ENCODE peak calls at places on chromosomes 12 and 14, in six cellular contexts. One of them, this sample, is unnamed.

GRCh38 chr14:23025181-23025788 is 9.4 kb downstream of the PSMB5 start:
- DNase-seq in cardiac muscle cell: no peak
- DNase-seq in thoracic aorta: no peak
- DNase-seq in upper lobe of right lung: no peak
- DNase-seq in pancreas: no peak
- DNase-seq in fibroblast of lung: no peak
- DNase-seq in this sample: peak; percentile 98

GRCh38 chr14:99603471-99603933 is 505 bp downstream of the CCDC85C start:
- DNase-seq in thoracic aorta: no peak
- DNase-seq in cardiac muscle cell: peak; percentile 57
- DNase-seq in pancreas: peak; percentile 76
- DNase-seq in fibroblast of lung: peak; percentile 68
- DNase-seq in upper lobe of right lung: peak; percentile 75
- DNase-seq in this sample: peak; percentile 58

GRCh38 chr12:64679487-64679983 is 69.2 kb downstream of the RASSF3 start:
- DNase-seq in pancreas: no peak
- DNase-seq in thoracic aorta: peak; percentile 82
- DNase-seq in upper lobe of right lung: peak; percentile 71
- DNase-seq in fibroblast of lung: peak; percentile 82
- DNase-seq in cardiac muscle cell: no peak
- DNase-seq in this sample: peak; percentile 89

GRCh38 chr14:72457641-72458040 is 436.3 kb downstream of the DPF3 start:
- DNase-seq in upper lobe of right lung: no peak
- DNase-seq in pancreas: no peak
- DNase-seq in thoracic aorta: no peak
- DNase-seq in cardiac muscle cell: no peak
- DNase-seq in fibroblast of lung: peak; percentile 91
- DNase-seq in this sample: no peak

GRCh38 chr12:64801381-64801780 is 23.1 kb upstream of the TBC1D30 start:
- DNase-seq in thoracic aorta: no peak
- DNase-seq in pancreas: no peak
- DNase-seq in cardiac muscle cell: no peak
- DNase-seq in upper lobe of right lung: no peak
- DNase-seq in fibroblast of lung: no peak
- DNase-seq in this sample: peak; percentile 33

GRCh38 chr12:91189526-91189925 is 6.9 kb upstream of the DCN start:
- DNase-seq in upper lobe of right lung: no peak
- DNase-seq in thoracic aorta: no peak
- DNase-seq in pancreas: no peak
- DNase-seq in cardiac muscle cell: no peak
- DNase-seq in fibroblast of lung: peak; percentile 83
- DNase-seq in this sample: no peak

GRCh38 chr14:65628664-65629063 is 216.1 kb downstream of the FUT8 start:
- DNase-seq in upper lobe of right lung: no peak
- DNase-seq in cardiac muscle cell: no peak
- DNase-seq in fibroblast of lung: no peak
- DNase-seq in thoracic aorta: no peak
- DNase-seq in pancreas: no peak
- DNase-seq in this sample: no peak

GRCh38 chr12:3127832-3128231 is 50.7 kb downstream of the TSPAN9 start:
- DNase-seq in pancreas: no peak
- DNase-seq in cardiac muscle cell: no peak
- DNase-seq in fibroblast of lung: peak; percentile 53
- DNase-seq in upper lobe of right lung: no peak
- DNase-seq in thoracic aorta: no peak
- DNase-seq in this sample: no peak

GRCh38 chr12:7557227-7557626 is 53.6 kb upstream of the CD163 start:
- DNase-seq in pancreas: no peak
- DNase-seq in fibroblast of lung: no peak
- DNase-seq in cardiac muscle cell: no peak
- DNase-seq in upper lobe of right lung: no peak
- DNase-seq in thoracic aorta: no peak
- DNase-seq in this sample: no peak

GRCh38 chr12:129335773-129336172 is 482.5 kb downstream of the GLT1D1 start:
- DNase-seq in thoracic aorta: no peak
- DNase-seq in upper lobe of right lung: no peak
- DNase-seq in cardiac muscle cell: no peak
- DNase-seq in fibroblast of lung: no peak
- DNase-seq in pancreas: no peak
- DNase-seq in this sample: no peak

GRCh38 chr14:105195533-105196227 is 14.6 kb upstream of the NUDT14 start:
- DNase-seq in fibroblast of lung: no peak
- DNase-seq in upper lobe of right lung: no peak
- DNase-seq in cardiac muscle cell: no peak
- DNase-seq in pancreas: no peak
- DNase-seq in thoracic aorta: no peak
- DNase-seq in this sample: peak; percentile 71

GRCh38 chr12:116159175-116159574 is 118.3 kb downstream of the MED13L start:
- DNase-seq in fibroblast of lung: peak; percentile 72
- DNase-seq in cardiac muscle cell: peak; percentile 44
- DNase-seq in upper lobe of right lung: no peak
- DNase-seq in thoracic aorta: no peak
- DNase-seq in pancreas: no peak
- DNase-seq in this sample: peak; percentile 65

GRCh38 chr12:101407054-101407437 is 526 bp downstream of the ARL1 start:
- DNase-seq in pancreas: no peak
- DNase-seq in thoracic aorta: no peak
- DNase-seq in upper lobe of right lung: no peak
- DNase-seq in fibroblast of lung: no peak
- DNase-seq in cardiac muscle cell: peak; percentile 59
- DNase-seq in this sample: no peak

GRCh38 chr12:18861287-18861858 is 123.5 kb downstream of the CAPZA3 start:
- DNase-seq in upper lobe of right lung: no peak
- DNase-seq in pancreas: no peak
- DNase-seq in thoracic aorta: no peak
- DNase-seq in cardiac muscle cell: no peak
- DNase-seq in fibroblast of lung: peak; percentile 17
- DNase-seq in this sample: peak; percentile 62

GRCh38 chr14:36505892-36506731 is 13.9 kb downstream of the NKX2-1 start:
- DNase-seq in thoracic aorta: no peak
- DNase-seq in upper lobe of right lung: peak; percentile 78
- DNase-seq in pancreas: no peak
- DNase-seq in cardiac muscle cell: peak; percentile 54
- DNase-seq in fibroblast of lung: no peak
- DNase-seq in this sample: no peak

GRCh38 chr14:61502459-61503093 is 181.2 kb downstream of the PRKCH start:
- DNase-seq in pancreas: no peak
- DNase-seq in upper lobe of right lung: no peak
- DNase-seq in thoracic aorta: no peak
- DNase-seq in fibroblast of lung: peak; percentile 66
- DNase-seq in cardiac muscle cell: no peak
- DNase-seq in this sample: no peak

GRCh38 chr14:61501714-61502458 is 180.5 kb downstream of the PRKCH start:
- DNase-seq in upper lobe of right lung: no peak
- DNase-seq in pancreas: no peak
- DNase-seq in fibroblast of lung: no peak
- DNase-seq in cardiac muscle cell: no peak
- DNase-seq in thoracic aorta: no peak
- DNase-seq in this sample: no peak

GRCh38 chr14:61504841-61505340 is 183.5 kb downstream of the PRKCH start:
- DNase-seq in thoracic aorta: no peak
- DNase-seq in fibroblast of lung: no peak
- DNase-seq in cardiac muscle cell: no peak
- DNase-seq in pancreas: no peak
- DNase-seq in upper lobe of right lung: no peak
- DNase-seq in this sample: no peak

GRCh38 chr14:61505815-61506809 is 184.7 kb downstream of the PRKCH start:
- DNase-seq in cardiac muscle cell: no peak
- DNase-seq in upper lobe of right lung: no peak
- DNase-seq in pancreas: no peak
- DNase-seq in fibroblast of lung: peak; percentile 97
- DNase-seq in thoracic aorta: no peak
- DNase-seq in this sample: no peak

GRCh38 chr14:61503167-61503801 is 181.9 kb downstream of the PRKCH start:
- DNase-seq in fibroblast of lung: peak; percentile 73
- DNase-seq in cardiac muscle cell: no peak
- DNase-seq in thoracic aorta: no peak
- DNase-seq in upper lobe of right lung: no peak
- DNase-seq in pancreas: no peak
- DNase-seq in this sample: no peak
- H3K4me1 ChIP-seq in fibroblast of lung: no peaks in the 10 kb centered on the region
- H3K4me1 ChIP-seq in cardiac muscle cell: peaks cover 6% of the 10 kb centered on the region
- H3K4me1 ChIP-seq in thoracic aorta: peaks cover 32% of the 10 kb centered on the region
- H3K4me1 ChIP-seq in upper lobe of right lung: peaks cover 46% of the 10 kb centered on the region
- H3K4me1 ChIP-seq in pancreas: peaks cover 6% of the 10 kb centered on the region
- H3K4me1 ChIP-seq in this sample: no peaks in the 10 kb centered on the region

DNA sequence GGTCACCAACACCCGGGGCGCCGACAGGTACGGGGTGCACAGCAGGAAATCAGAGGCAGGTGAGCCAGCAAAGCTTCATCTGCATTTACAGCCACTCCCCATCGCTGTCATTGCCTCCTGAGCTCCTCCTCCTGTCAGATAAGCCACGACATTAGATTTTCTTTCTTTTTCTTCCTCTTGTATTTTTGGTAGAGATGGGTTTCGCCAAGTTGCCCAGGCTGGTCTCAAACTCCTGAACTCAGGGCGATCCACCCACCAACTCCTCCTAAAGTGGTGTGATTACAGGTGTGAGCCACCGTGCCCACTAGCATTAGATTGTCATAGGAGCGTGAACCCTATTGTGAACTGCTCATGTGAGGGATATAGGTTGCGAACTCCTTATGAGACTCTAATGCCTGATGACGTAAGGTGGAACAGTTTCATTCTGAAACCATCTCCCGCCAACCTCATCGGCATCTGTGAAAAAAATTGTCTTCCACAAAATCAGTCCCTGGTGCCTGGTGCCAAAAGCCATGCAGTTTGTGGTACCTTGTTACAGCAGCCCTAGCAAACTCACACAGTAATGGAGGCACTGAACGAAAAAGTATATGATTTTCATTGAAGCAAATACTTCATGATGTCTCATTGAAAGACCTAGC is 1.5 kb downstream of the STYK1 start:
- DNase-seq in thoracic aorta: no peak
- DNase-seq in pancreas: no peak
- DNase-seq in cardiac muscle cell: no peak
- DNase-seq in upper lobe of right lung: no peak
- DNase-seq in fibroblast of lung: no peak
- DNase-seq in this sample: no peak
- H3K4me3 ChIP-seq in thoracic aorta: no peak overlapping the region
- H3K4me3 ChIP-seq in pancreas: no peak overlapping the region
- H3K4me3 ChIP-seq in cardiac muscle cell: no peak overlapping the region
- H3K4me3 ChIP-seq in upper lobe of right lung: no peak overlapping the region
- H3K4me3 ChIP-seq in fibroblast of lung: no peak overlapping the region
- H3K4me3 ChIP-seq in this sample: no peak overlapping the region

GRCh38 chr14:103685276-103686211 is 29.7 kb downstream of the XRCC3 start:
- DNase-seq in cardiac muscle cell: no peak
- DNase-seq in fibroblast of lung: no peak
- DNase-seq in upper lobe of right lung: no peak
- DNase-seq in pancreas: peak; percentile 35
- DNase-seq in thoracic aorta: no peak
- DNase-seq in this sample: no peak
- H3K4me1 ChIP-seq in cardiac muscle cell: no peaks in the 10 kb centered on the region
- H3K4me1 ChIP-seq in fibroblast of lung: peaks cover 7% of the 10 kb centered on the region
- H3K4me1 ChIP-seq in upper lobe of right lung: peaks cover 18% of the 10 kb centered on the region
- H3K4me1 ChIP-seq in pancreas: no peaks in the 10 kb centered on the region
- H3K4me1 ChIP-seq in thoracic aorta: peaks cover 8% of the 10 kb centered on the region
- H3K4me1 ChIP-seq in this sample: no peaks in the 10 kb centered on the region

GRCh38 chr14:103551338-103551762 is 11.1 kb downstream of the BAG5 start:
- DNase-seq in fibroblast of lung: no peak
- DNase-seq in cardiac muscle cell: no peak
- DNase-seq in pancreas: no peak
- DNase-seq in thoracic aorta: no peak
- DNase-seq in upper lobe of right lung: peak; percentile 69
- DNase-seq in this sample: no peak
- H3K4me3 ChIP-seq in fibroblast of lung: no peak overlapping the region
- H3K4me3 ChIP-seq in cardiac muscle cell: no peak overlapping the region
- H3K4me3 ChIP-seq in pancreas: no peak overlapping the region
- H3K4me3 ChIP-seq in thoracic aorta: peak overlapping the region; percentile 70
- H3K4me3 ChIP-seq in upper lobe of right lung: peak overlapping the region; percentile 19
- H3K4me3 ChIP-seq in this sample: no peak overlapping the region

GRCh38 chr14:95523818-95524448 is 7.5 kb upstream of the SYNE3 start:
- DNase-seq in thoracic aorta: no peak
- DNase-seq in fibroblast of lung: no peak
- DNase-seq in cardiac muscle cell: no peak
- DNase-seq in pancreas: no peak
- DNase-seq in upper lobe of right lung: no peak
- DNase-seq in this sample: peak; percentile 64
- H3K4me1 ChIP-seq in thoracic aorta: peaks cover 39% of the 10 kb centered on the region
- H3K4me1 ChIP-seq in fibroblast of lung: peaks cover 24% of the 10 kb centered on the region
- H3K4me1 ChIP-seq in cardiac muscle cell: peaks cover 20% of the 10 kb centered on the region
- H3K4me1 ChIP-seq in pancreas: no peaks in the 10 kb centered on the region
- H3K4me1 ChIP-seq in upper lobe of right lung: peaks cover 71% of the 10 kb centered on the region
- H3K4me1 ChIP-seq in this sample: peaks cover 57% of the 10 kb centered on the region

GRCh38 chr14:73613419-73613963 is 1.2 kb downstream of the ACOT6 start:
- DNase-seq in thoracic aorta: no peak
- DNase-seq in pancreas: no peak
- DNase-seq in fibroblast of lung: no peak
- DNase-seq in upper lobe of right lung: no peak
- DNase-seq in cardiac muscle cell: no peak
- DNase-seq in this sample: no peak
- H3K4me3 ChIP-seq in thoracic aorta: peak overlapping the region; percentile 87
- H3K4me3 ChIP-seq in pancreas: no peak overlapping the region
- H3K4me3 ChIP-seq in fibroblast of lung: no peak overlapping the region
- H3K4me3 ChIP-seq in upper lobe of right lung: peak overlapping the region; percentile 68
- H3K4me3 ChIP-seq in cardiac muscle cell: no peak overlapping the region
- H3K4me3 ChIP-seq in this sample: peak overlapping the region; percentile 63

GRCh38 chr14:20454645-20455354 is at the start of the genes APEX1 and OSGEP:
- DNase-seq in pancreas: peak; percentile 95
- DNase-seq in upper lobe of right lung: peak; percentile 99
- DNase-seq in cardiac muscle cell: peak; percentile 100
- DNase-seq in thoracic aorta: peak; percentile 94
- DNase-seq in fibroblast of lung: peak; percentile 97
- DNase-seq in this sample: peak; percentile 99
- H3K4me1 ChIP-seq in pancreas: peaks cover 7% of the 10 kb centered on the region
- H3K4me1 ChIP-seq in upper lobe of right lung: peaks cover 35% of the 10 kb centered on the region
- H3K4me1 ChIP-seq in cardiac muscle cell: peaks cover 10% of the 10 kb centered on the region
- H3K4me1 ChIP-seq in thoracic aorta: peaks cover 23% of the 10 kb centered on the region
- H3K4me1 ChIP-seq in fibroblast of lung: peaks cover under 1% of the 10 kb centered on the region
- H3K4me1 ChIP-seq in this sample: peaks cover 9% of the 10 kb centered on the region

GRCh38 chr12:124920353-124920935 is 6.0 kb upstream of the UBC start:
- DNase-seq in cardiac muscle cell: no peak
- DNase-seq in pancreas: no peak
- DNase-seq in fibroblast of lung: no peak
- DNase-seq in upper lobe of right lung: no peak
- DNase-seq in thoracic aorta: no peak
- DNase-seq in this sample: no peak
- H3K4me3 ChIP-seq in cardiac muscle cell: no peak overlapping the region
- H3K4me3 ChIP-seq in pancreas: no peak overlapping the region
- H3K4me3 ChIP-seq in fibroblast of lung: no peak overlapping the region
- H3K4me3 ChIP-seq in upper lobe of right lung: no peak overlapping the region
- H3K4me3 ChIP-seq in thoracic aorta: no peak overlapping the region
- H3K4me3 ChIP-seq in this sample: no peak overlapping the region

GRCh38 chr14:77593501-77593911 is 22.9 kb downstream of the SPTLC2 start:
- DNase-seq in cardiac muscle cell: no peak
- DNase-seq in fibroblast of lung: peak; percentile 49
- DNase-seq in thoracic aorta: no peak
- DNase-seq in pancreas: no peak
- DNase-seq in upper lobe of right lung: no peak
- DNase-seq in this sample: peak; percentile 59
- H3K4me1 ChIP-seq in cardiac muscle cell: no peaks in the 10 kb centered on the region
- H3K4me1 ChIP-seq in fibroblast of lung: peaks cover 2% of the 10 kb centered on the region
- H3K4me1 ChIP-seq in thoracic aorta: no peaks in the 10 kb centered on the region
- H3K4me1 ChIP-seq in pancreas: no peaks in the 10 kb centered on the region
- H3K4me1 ChIP-seq in upper lobe of right lung: peaks cover 39% of the 10 kb centered on the region
- H3K4me1 ChIP-seq in this sample: peaks cover 27% of the 10 kb centered on the region